ENCODE peak calls at places on chromosomes 1 and 21, in nine cellular contexts. J is hepatocyte; S is CD8-positive, alpha-beta memory T cell; O is sigmoid colon; R is CD8-positive, alpha-beta T cell; T is Peyer's patch; L is DND-41; B is body of pancreas; W is neural progenitor cell. G is an unnamed sample.

GRCh38 chr1:50425376-50426107 is 2.3 kb upstream of the DMRTA2 start:
- DNase-seq in J (no peak), S (no peak), O (no peak), R (no peak), T (no peak), L (no peak), B (no peak), W (peak), G (no peak)

GRCh38 chr1:24966724-24967346 is 36.8 kb upstream of the RUNX3 start:
- DNase-seq in J (peak), S (peak), O (peak), R (peak), T (no peak), L (no peak), B (peak), W (no peak), G (no peak)

GRCh38 chr1:67831850-67832513 is 1.3 kb downstream of the GNG12 start:
- DNase-seq in J (peak), S (no peak), O (peak), R (no peak), T (no peak), L (no peak), B (peak), W (peak), G (peak)

GRCh38 chr1:118077331-118078055 is 107.5 kb downstream of the SPAG17 start:
- DNase-seq in J (peak), S (no peak), O (no peak), R (no peak), T (no peak), L (no peak), B (peak), W (peak), G (no peak)

GRCh38 chr1:189180057-189180456 is 1297.6 kb downstream of the BRINP3 start:
- DNase-seq in J (no peak), S (no peak), O (no peak), R (no peak), T (no peak), L (no peak), B (no peak), W (no peak), G (no peak)

GRCh38 chr1:2363847-2364513 is 27.4 kb downstream of the MORN1 start:
- DNase-seq in J (no peak), S (no peak), O (no peak), R (no peak), T (no peak), L (no peak), B (no peak), W (no peak), G (no peak)

GRCh38 chr1:58266242-58266641 is 280.3 kb downstream of the OMA1 start:
- DNase-seq in J (no peak), S (no peak), O (no peak), R (no peak), T (no peak), L (no peak), B (no peak), W (no peak), G (no peak)

GRCh38 chr1:112954059-112954458 is 1.9 kb downstream of the SLC16A1 start:
- DNase-seq in J (no peak), S (no peak), O (no peak), R (no peak), T (no peak), L (no peak), B (no peak), W (no peak), G (no peak)

GRCh38 chr1:173269490-173270230 is 62.5 kb upstream of the TNFSF4 start:
- DNase-seq in J (no peak), S (no peak), O (no peak), R (no peak), T (no peak), L (no peak), B (no peak), W (no peak), G (no peak)

GRCh38 chr1:59999006-59999405 is 72.4 kb upstream of the CYP2J2 start:
- DNase-seq in J (no peak), S (no peak), O (no peak), R (no peak), T (no peak), L (no peak), B (no peak), W (peak), G (no peak)

GRCh38 chr1:157166581-157166980 is 28.4 kb upstream of the ETV3 start:
- DNase-seq in J (no peak), S (no peak), O (no peak), R (no peak), T (no peak), L (no peak), B (no peak), W (no peak), G (no peak)

GRCh38 chr1:236837897-236838296 is 42.8 kb downstream of the MTR start:
- DNase-seq in J (no peak), S (no peak), O (no peak), R (no peak), T (no peak), L (no peak), B (no peak), W (no peak), G (no peak)

GRCh38 chr1:8510041-8510823 is 192.3 kb downstream of the SLC45A1 start:
- DNase-seq in J (peak), S (no peak), O (peak), R (peak), T (peak), L (peak), B (peak), W (no peak), G (no peak)

GRCh38 chr1:112982853-112983539 is 27.0 kb upstream of the SLC16A1 start:
- DNase-seq in J (no peak), S (no peak), O (no peak), R (no peak), T (no peak), L (no peak), B (peak), W (no peak), G (no peak)

GRCh38 chr1:94413311-94413710 is 4.9 kb upstream of the ABCD3 start:
- DNase-seq in J (no peak), S (no peak), O (no peak), R (no peak), T (no peak), L (no peak), B (no peak), W (no peak), G (no peak)

GRCh38 chr1:103560427-103560826 is 11.0 kb upstream of the AMY2B start:
- DNase-seq in J (no peak), S (no peak), O (no peak), R (no peak), T (no peak), L (no peak), B (no peak), W (no peak), G (no peak)

GRCh38 chr1:246618240-246618639 is 52.0 kb downstream of the CNST start:
- DNase-seq in J (no peak), S (no peak), O (no peak), R (no peak), T (no peak), L (no peak), B (no peak), W (peak), G (no peak)

GRCh38 chr21:38479641-38480515 is 18.4 kb downstream of the ERG start:
- DNase-seq in J (no peak), S (no peak), O (no peak), R (no peak), T (no peak), L (no peak), B (no peak), W (no peak), G (no peak)

GRCh38 chr1:93221913-93222312 is 41.4 kb downstream of the CCDC18 start:
- DNase-seq in J (peak), S (no peak), O (no peak), R (no peak), T (no peak), L (peak), B (no peak), W (no peak), G (peak)

GRCh38 chr1:115069626-115070308 is 19.5 kb downstream of the TSPAN2 start:
- DNase-seq in J (peak), S (no peak), O (no peak), R (no peak), T (no peak), L (no peak), B (no peak), W (no peak), G (no peak)

GRCh38 chr1:212021563-212021962 is 13.8 kb downstream of the INTS7 start:
- DNase-seq in J (no peak), S (no peak), O (no peak), R (no peak), T (no peak), L (no peak), B (no peak), W (no peak), G (no peak)

GRCh38 chr1:231413749-231414082 is 8.4 kb downstream of the EGLN1 start:
- DNase-seq in J (no peak), S (no peak), O (no peak), R (no peak), T (no peak), L (no peak), B (no peak), W (no peak), G (no peak)

GRCh38 chr1:161805399-161806197 is 39.5 kb downstream of the ATF6 start:
- DNase-seq in J (no peak), S (no peak), O (no peak), R (no peak), T (no peak), L (no peak), B (no peak), W (no peak), G (no peak)

GRCh38 chr1:156497743-156498446 is 2.7 kb downstream of the MEF2D start:
- DNase-seq in J (no peak), S (no peak), O (peak), R (no peak), T (no peak), L (no peak), B (peak), W (no peak), G (peak)

GRCh38 chr21:46127239-46128105 is 27.9 kb downstream of the FTCD start:
- DNase-seq in J (no peak), S (no peak), O (peak), R (no peak), T (no peak), L (no peak), B (no peak), W (no peak), G (peak)

GRCh38 chr1:167476061-167476460 is 42.3 kb downstream of the CD247 start:
- DNase-seq in J (no peak), S (no peak), O (no peak), R (no peak), T (no peak), L (no peak), B (no peak), W (no peak), G (no peak)

GRCh38 chr1:239805888-239806772 is 285.6 kb upstream of the FMN2 start:
- DNase-seq in J (no peak), S (no peak), O (no peak), R (no peak), T (no peak), L (no peak), B (peak), W (no peak), G (no peak)
- H3K27ac ChIP-seq in J (no peak), S (no peak), O (peak), R (no peak), T (no peak), L (no peak), B (no peak), W (no peak), G (peak)

GRCh38 chr21:35189077-35189863 is 140.2 kb upstream of the RUNX1 start:
- DNase-seq in J (peak), S (no peak), O (no peak), R (no peak), T (no peak), L (peak), B (peak), W (no peak), G (peak)
- H3K27ac ChIP-seq in J (peak), S (no peak), O (peak), R (no peak), T (peak), L (peak), B (no peak), W (no peak), G (no peak)

GRCh38 chr21:36974851-36975192 is 8.4 kb upstream of the HLCS start:
- DNase-seq in J (no peak), S (no peak), O (no peak), R (no peak), T (no peak), L (no peak), B (no peak), W (no peak), G (no peak)

GRCh38 chr21:36968414-36968813 is 1.9 kb upstream of the HLCS start:
- DNase-seq in J (no peak), S (no peak), O (no peak), R (no peak), T (no peak), L (no peak), B (no peak), W (no peak), G (no peak)

GRCh38 chr21:36976228-36976627 is 9.8 kb upstream of the HLCS start:
- DNase-seq in J (no peak), S (no peak), O (no peak), R (no peak), T (no peak), L (no peak), B (no peak), W (no peak), G (no peak)

GRCh38 chr21:36976882-36977651 is 10.6 kb upstream of the HLCS start:
- DNase-seq in J (peak), S (peak), O (no peak), R (peak), T (peak), L (no peak), B (peak), W (peak), G (peak)

DNA sequence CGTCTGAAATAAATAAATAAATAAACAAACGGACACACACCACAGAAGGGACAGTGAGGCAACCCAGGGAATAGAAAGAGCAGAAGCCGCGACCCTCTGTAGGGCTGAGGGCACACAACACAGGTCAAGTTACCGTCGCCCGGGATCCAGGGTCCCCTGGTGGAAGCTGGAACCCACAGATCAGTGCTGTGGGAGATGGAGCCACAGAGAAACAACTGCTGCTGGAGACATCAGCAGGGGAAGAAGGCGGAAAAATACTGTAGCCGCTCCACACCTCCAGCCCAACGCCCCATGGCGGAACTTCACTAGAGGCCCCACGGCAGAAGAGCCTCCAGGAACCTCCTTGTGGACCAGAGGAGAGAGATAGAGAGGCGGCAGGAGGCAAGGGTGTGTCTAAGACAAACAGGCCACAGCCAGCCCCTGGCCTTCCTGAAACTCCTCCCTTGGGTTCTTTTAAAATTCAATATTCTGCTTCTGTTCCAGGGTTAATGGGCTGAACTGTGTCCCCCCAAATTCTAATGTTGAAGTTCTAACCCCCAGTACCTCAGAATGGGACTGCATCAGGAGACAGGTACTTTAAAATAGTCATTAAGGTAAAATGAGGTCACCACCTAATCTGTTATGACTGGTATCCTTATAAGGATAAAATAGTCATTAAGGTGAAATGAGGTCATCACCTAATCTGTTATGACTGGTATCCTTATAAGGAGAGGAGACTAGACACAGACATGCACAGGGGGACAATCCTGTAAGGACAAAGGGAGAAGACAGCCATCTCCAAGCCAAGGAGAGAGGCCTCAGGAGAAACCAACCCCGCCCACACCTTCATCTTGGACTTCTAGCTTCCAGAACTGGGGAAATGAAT is 7.7 kb upstream of the HLCS start:
- DNase-seq in J (no peak), S (no peak), O (no peak), R (no peak), T (no peak), L (no peak), B (no peak), W (no peak), G (no peak)
- H3K27ac ChIP-seq in J (no peak), S (peak), O (no peak), R (no peak), T (no peak), L (no peak), B (no peak), W (no peak), G (no peak)

DNA sequence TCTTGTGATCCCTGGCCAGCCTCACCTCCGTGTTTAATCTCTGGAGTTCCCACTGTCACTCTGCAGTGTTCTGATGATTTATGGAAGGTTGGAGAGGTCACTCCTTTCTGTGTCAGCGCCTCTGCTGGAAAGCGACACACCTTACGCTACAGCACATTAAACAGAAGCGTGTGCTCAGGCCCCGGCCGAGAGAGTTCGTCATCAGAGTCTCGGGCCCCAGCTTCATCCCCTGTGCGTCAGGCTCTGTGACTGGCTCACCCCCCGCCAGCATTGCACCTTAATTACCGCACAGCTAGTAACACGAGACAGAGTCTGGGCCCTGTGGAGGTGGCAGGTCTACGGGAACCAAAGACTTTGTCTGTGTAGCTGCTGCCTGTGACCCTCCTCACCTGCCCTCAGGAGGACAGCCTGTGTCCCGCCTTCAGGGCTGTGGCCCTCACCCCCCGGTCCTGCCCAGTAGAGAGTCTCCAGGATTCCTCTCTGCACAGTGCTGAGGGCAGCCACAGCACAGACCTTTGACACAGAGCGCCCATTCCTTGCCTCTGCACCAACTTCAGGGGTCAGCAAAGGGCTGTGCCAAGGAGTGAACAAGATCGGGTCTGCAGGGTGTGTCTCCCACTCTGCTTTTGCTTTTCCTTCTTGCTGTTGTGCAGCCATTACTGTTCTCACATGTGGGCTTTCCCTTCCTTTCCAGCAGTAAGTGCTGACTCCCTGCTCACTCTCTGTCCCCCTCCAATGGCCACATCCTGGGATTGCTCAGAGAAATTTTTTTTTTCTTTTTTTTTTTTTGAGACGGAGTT is 157.6 kb downstream of the PGBD5 start:
- DNase-seq in J (peak), S (no peak), O (no peak), R (no peak), T (no peak), L (peak), B (peak), W (peak), G (peak)
- H3K27ac ChIP-seq in J (peak), S (no peak), O (no peak), R (no peak), T (peak), L (peak), B (peak), W (no peak), G (no peak)

DNA sequence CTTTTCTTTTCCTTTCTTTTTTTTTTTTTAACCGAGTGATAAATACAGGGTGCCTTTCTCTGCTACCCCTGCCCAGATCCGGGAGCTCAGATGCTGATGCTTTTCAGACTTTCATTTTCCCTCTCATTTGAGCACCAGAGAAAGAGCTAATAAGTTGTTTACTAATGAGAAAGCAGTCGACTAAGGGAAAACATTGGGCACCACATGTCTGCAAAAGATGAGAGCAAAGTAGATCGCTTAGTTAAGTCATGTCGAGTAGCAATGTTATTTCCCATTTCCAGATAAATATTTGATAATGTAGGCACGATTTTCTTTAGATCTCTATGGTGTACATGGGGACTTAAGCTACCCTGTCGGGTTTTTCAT is 1.1 kb downstream of the PKN2 start:
- DNase-seq in J (peak), S (no peak), O (no peak), R (no peak), T (no peak), L (no peak), B (no peak), W (no peak), G (no peak)
- H3K27ac ChIP-seq in J (peak), S (peak), O (peak), R (peak), T (peak), L (peak), B (peak), W (peak), G (peak)

G was measured in ovary.